ENCODE peak calls at places on chromosomes 16 and 17, in five cellular contexts. One of them, this sample, is unnamed.

GRCh38 chr16:77692612-77693011 is 29.7 kb upstream of the NUDT7 start:
- DNase-seq in cardiac muscle cell: no peak
- DNase-seq in upper lobe of right lung: no peak
- DNase-seq in endodermal cell: no peak
- DNase-seq in esophagus squamous epithelium: no peak
- DNase-seq in this sample: no peak

GRCh38 chr17:19322861-19323260 is 39.7 kb downstream of the B9D1 start:
- DNase-seq in cardiac muscle cell: no peak
- DNase-seq in upper lobe of right lung: no peak
- DNase-seq in endodermal cell: peak
- DNase-seq in esophagus squamous epithelium: no peak
- DNase-seq in this sample: no peak

GRCh38 chr17:32899240-32900013 is 22.5 kb upstream of the MYO1D start:
- DNase-seq in cardiac muscle cell: no peak
- DNase-seq in upper lobe of right lung: no peak
- DNase-seq in endodermal cell: no peak
- DNase-seq in esophagus squamous epithelium: no peak
- DNase-seq in this sample: no peak

GRCh38 chr17:43784628-43785101 is 4.4 kb downstream of the CFAP97D1 start:
- DNase-seq in cardiac muscle cell: peak
- DNase-seq in upper lobe of right lung: no peak
- DNase-seq in endodermal cell: no peak
- DNase-seq in esophagus squamous epithelium: no peak
- DNase-seq in this sample: no peak

GRCh38 chr17:200604-200985 is 19.1 kb upstream of the DOC2B start:
- DNase-seq in cardiac muscle cell: no peak
- DNase-seq in upper lobe of right lung: no peak
- DNase-seq in endodermal cell: no peak
- DNase-seq in esophagus squamous epithelium: no peak
- DNase-seq in this sample: no peak

GRCh38 chr17:54157542-54157941 is 334.8 kb downstream of the KIF2B start:
- DNase-seq in cardiac muscle cell: no peak
- DNase-seq in upper lobe of right lung: no peak
- DNase-seq in endodermal cell: no peak
- DNase-seq in esophagus squamous epithelium: no peak
- DNase-seq in this sample: no peak

GRCh38 chr17:14019186-14019956 is 49.9 kb upstream of the COX10 start:
- DNase-seq in cardiac muscle cell: peak
- DNase-seq in upper lobe of right lung: no peak
- DNase-seq in endodermal cell: no peak
- DNase-seq in esophagus squamous epithelium: no peak
- DNase-seq in this sample: no peak

GRCh38 chr17:47989700-47990099 is 18.8 kb downstream of the CDK5RAP3 start:
- DNase-seq in cardiac muscle cell: no peak
- DNase-seq in upper lobe of right lung: no peak
- DNase-seq in endodermal cell: no peak
- DNase-seq in esophagus squamous epithelium: no peak
- DNase-seq in this sample: no peak

GRCh38 chr17:57113656-57114055 is 28.6 kb downstream of the AKAP1 start:
- DNase-seq in cardiac muscle cell: no peak
- DNase-seq in upper lobe of right lung: no peak
- DNase-seq in endodermal cell: no peak
- DNase-seq in esophagus squamous epithelium: no peak
- DNase-seq in this sample: no peak

GRCh38 chr17:45584092-45585036 is 93.8 kb upstream of the PLEKHM1 start:
- DNase-seq in cardiac muscle cell: peak
- DNase-seq in upper lobe of right lung: peak
- DNase-seq in endodermal cell: peak
- DNase-seq in esophagus squamous epithelium: no peak
- DNase-seq in this sample: peak

GRCh38 chr16:31148281-31148728 is 1.6 kb downstream of the PRSS36 start:
- DNase-seq in cardiac muscle cell: no peak
- DNase-seq in upper lobe of right lung: peak
- DNase-seq in endodermal cell: peak
- DNase-seq in esophagus squamous epithelium: no peak
- DNase-seq in this sample: no peak

GRCh38 chr17:1744551-1745512 is 2.2 kb downstream of the SERPINF2 start:
- DNase-seq in cardiac muscle cell: no peak
- DNase-seq in upper lobe of right lung: no peak
- DNase-seq in endodermal cell: no peak
- DNase-seq in esophagus squamous epithelium: no peak
- DNase-seq in this sample: no peak

GRCh38 chr16:87648236-87648635 is 45.9 kb downstream of the JPH3 start:
- DNase-seq in cardiac muscle cell: peak
- DNase-seq in upper lobe of right lung: no peak
- DNase-seq in endodermal cell: no peak
- DNase-seq in esophagus squamous epithelium: no peak
- DNase-seq in this sample: no peak

GRCh38 chr16:55955439-55955838 is 80.3 kb upstream of the CES5A start:
- DNase-seq in cardiac muscle cell: no peak
- DNase-seq in upper lobe of right lung: no peak
- DNase-seq in endodermal cell: no peak
- DNase-seq in esophagus squamous epithelium: no peak
- DNase-seq in this sample: no peak

GRCh38 chr17:79810138-79811027 is 13.5 kb upstream of the CBX8 start:
- DNase-seq in cardiac muscle cell: peak
- DNase-seq in upper lobe of right lung: no peak
- DNase-seq in endodermal cell: peak
- DNase-seq in esophagus squamous epithelium: no peak
- DNase-seq in this sample: peak

GRCh38 chr16:52545544-52546262 is 1.2 kb downstream of the TOX3 start:
- DNase-seq in cardiac muscle cell: no peak
- DNase-seq in upper lobe of right lung: no peak
- DNase-seq in endodermal cell: peak
- DNase-seq in esophagus squamous epithelium: no peak
- DNase-seq in this sample: no peak

GRCh38 chr17:77869665-77870132 is 88.8 kb upstream of the TNRC6C start:
- DNase-seq in cardiac muscle cell: no peak
- DNase-seq in upper lobe of right lung: peak
- DNase-seq in endodermal cell: no peak
- DNase-seq in esophagus squamous epithelium: no peak
- DNase-seq in this sample: no peak

GRCh38 chr17:50214986-50215730 is 13.7 kb upstream of the COL1A1 start:
- DNase-seq in cardiac muscle cell: peak
- DNase-seq in upper lobe of right lung: no peak
- DNase-seq in endodermal cell: no peak
- DNase-seq in esophagus squamous epithelium: no peak
- DNase-seq in this sample: no peak

GRCh38 chr16:55433030-55433429 is 46.0 kb upstream of the MMP2 start:
- DNase-seq in cardiac muscle cell: no peak
- DNase-seq in upper lobe of right lung: no peak
- DNase-seq in endodermal cell: no peak
- DNase-seq in esophagus squamous epithelium: no peak
- DNase-seq in this sample: no peak

GRCh38 chr17:40309031-40309937 is at the start of gene RARA:
- DNase-seq in cardiac muscle cell: peak
- DNase-seq in upper lobe of right lung: peak
- DNase-seq in endodermal cell: peak
- DNase-seq in esophagus squamous epithelium: no peak
- DNase-seq in this sample: no peak

GRCh38 chr16:17434006-17434405 is 36.8 kb downstream of the XYLT1 start:
- DNase-seq in cardiac muscle cell: peak
- DNase-seq in upper lobe of right lung: no peak
- DNase-seq in endodermal cell: no peak
- DNase-seq in esophagus squamous epithelium: no peak
- DNase-seq in this sample: no peak

GRCh38 chr17:42761638-42762037 is 611 bp downstream of the RAMP2 start:
- DNase-seq in cardiac muscle cell: no peak
- DNase-seq in upper lobe of right lung: no peak
- DNase-seq in endodermal cell: peak
- DNase-seq in esophagus squamous epithelium: no peak
- DNase-seq in this sample: no peak

GRCh38 chr17:40307001-40307690 is 1.8 kb upstream of the RARA start:
- DNase-seq in cardiac muscle cell: peak
- DNase-seq in upper lobe of right lung: no peak
- DNase-seq in endodermal cell: peak
- DNase-seq in esophagus squamous epithelium: no peak
- DNase-seq in this sample: no peak

GRCh38 chr16:9949396-9949795 is 232.8 kb downstream of the GRIN2A start:
- DNase-seq in cardiac muscle cell: no peak
- DNase-seq in upper lobe of right lung: no peak
- DNase-seq in endodermal cell: no peak
- DNase-seq in esophagus squamous epithelium: no peak
- DNase-seq in this sample: no peak

GRCh38 chr16:9954181-9954580 is 228.0 kb downstream of the GRIN2A start:
- DNase-seq in cardiac muscle cell: no peak
- DNase-seq in upper lobe of right lung: no peak
- DNase-seq in endodermal cell: no peak
- DNase-seq in esophagus squamous epithelium: no peak
- DNase-seq in this sample: no peak

GRCh38 chr16:9943121-9943520 is 239.1 kb downstream of the GRIN2A start:
- DNase-seq in cardiac muscle cell: no peak
- DNase-seq in upper lobe of right lung: no peak
- DNase-seq in endodermal cell: no peak
- DNase-seq in esophagus squamous epithelium: no peak
- DNase-seq in this sample: no peak

GRCh38 chr16:9946022-9946720 is 236.1 kb downstream of the GRIN2A start:
- DNase-seq in cardiac muscle cell: no peak
- DNase-seq in upper lobe of right lung: no peak
- DNase-seq in endodermal cell: peak
- DNase-seq in esophagus squamous epithelium: no peak
- DNase-seq in this sample: no peak

DNA sequence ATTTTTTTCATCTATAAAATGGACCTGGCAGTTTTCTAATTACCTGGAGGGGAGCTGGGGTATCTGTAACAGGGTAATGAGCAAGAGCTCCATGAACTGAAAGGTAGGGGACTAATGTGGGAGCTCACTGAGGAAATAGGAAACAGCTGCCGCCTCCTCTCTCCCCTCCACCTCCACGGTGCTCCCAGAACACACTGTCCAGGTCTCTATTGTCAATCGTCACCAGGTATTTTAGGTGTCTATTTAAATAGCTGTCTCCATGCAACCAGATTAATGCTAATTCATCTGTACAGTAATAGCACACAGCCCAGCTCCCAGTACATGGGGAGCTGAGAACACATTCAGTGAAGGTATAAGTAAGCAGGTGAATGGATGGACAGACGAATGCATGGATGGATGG is 233.3 kb downstream of the GRIN2A start:
- DNase-seq in cardiac muscle cell: no peak
- DNase-seq in upper lobe of right lung: no peak
- DNase-seq in endodermal cell: no peak
- DNase-seq in esophagus squamous epithelium: no peak
- DNase-seq in this sample: no peak
- H3K4me3 ChIP-seq in cardiac muscle cell: no peak
- H3K4me3 ChIP-seq in upper lobe of right lung: no peak
- H3K4me3 ChIP-seq in endodermal cell: no peak
- H3K4me3 ChIP-seq in esophagus squamous epithelium: no peak
- H3K4me3 ChIP-seq in this sample: no peak

GRCh38 chr16:60717808-60718207 is 1318.4 kb downstream of the CDH8 start:
- DNase-seq in cardiac muscle cell: no peak
- DNase-seq in upper lobe of right lung: no peak
- DNase-seq in endodermal cell: no peak
- DNase-seq in esophagus squamous epithelium: no peak
- DNase-seq in this sample: no peak
- H3K27ac ChIP-seq in cardiac muscle cell: no peak
- H3K27ac ChIP-seq in upper lobe of right lung: no peak
- H3K27ac ChIP-seq in endodermal cell: no peak
- H3K27ac ChIP-seq in esophagus squamous epithelium: no peak
- H3K27ac ChIP-seq in this sample: no peak

GRCh38 chr17:37389160-37389559 is 13.4 kb downstream of the C17orf78 start:
- DNase-seq in cardiac muscle cell: no peak
- DNase-seq in upper lobe of right lung: no peak
- DNase-seq in endodermal cell: no peak
- DNase-seq in esophagus squamous epithelium: no peak
- DNase-seq in this sample: no peak

GRCh38 chr17:37391146-37391545 is 15.4 kb downstream of the C17orf78 start:
- DNase-seq in cardiac muscle cell: no peak
- DNase-seq in upper lobe of right lung: no peak
- DNase-seq in endodermal cell: no peak
- DNase-seq in esophagus squamous epithelium: no peak
- DNase-seq in this sample: no peak

GRCh38 chr17:37388266-37388665 is 12.5 kb downstream of the C17orf78 start:
- DNase-seq in cardiac muscle cell: no peak
- DNase-seq in upper lobe of right lung: no peak
- DNase-seq in endodermal cell: no peak
- DNase-seq in esophagus squamous epithelium: no peak
- DNase-seq in this sample: no peak

GRCh38 chr17:37393352-37393751 is 13.3 kb downstream of the ACACA start:
- DNase-seq in cardiac muscle cell: no peak
- DNase-seq in upper lobe of right lung: no peak
- DNase-seq in endodermal cell: no peak
- DNase-seq in esophagus squamous epithelium: no peak
- DNase-seq in this sample: no peak

GRCh38 chr17:37392024-37392590 is 14.5 kb downstream of the ACACA start:
- DNase-seq in cardiac muscle cell: peak
- DNase-seq in upper lobe of right lung: no peak
- DNase-seq in endodermal cell: no peak
- DNase-seq in esophagus squamous epithelium: no peak
- DNase-seq in this sample: no peak
- H3K4me3 ChIP-seq in cardiac muscle cell: no peak
- H3K4me3 ChIP-seq in upper lobe of right lung: no peak
- H3K4me3 ChIP-seq in endodermal cell: no peak
- H3K4me3 ChIP-seq in esophagus squamous epithelium: no peak
- H3K4me3 ChIP-seq in this sample: no peak

DNA sequence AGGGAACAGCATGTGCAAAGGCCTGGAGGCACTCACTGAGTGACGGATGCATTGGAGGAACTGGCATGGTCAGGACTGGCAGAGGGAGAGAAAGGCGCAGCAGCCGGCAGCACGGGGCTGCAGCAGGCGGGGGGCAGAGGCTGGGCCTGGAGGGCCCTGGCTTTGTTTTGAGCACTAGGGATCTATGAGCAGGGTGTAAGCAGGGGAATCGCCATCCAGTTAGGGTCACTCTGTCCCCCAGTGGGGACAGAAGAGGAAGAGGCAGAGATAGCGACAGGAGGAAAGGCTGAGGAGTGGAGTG is 14.2 kb downstream of the HSD11B2 start:
- DNase-seq in cardiac muscle cell: no peak
- DNase-seq in upper lobe of right lung: no peak
- DNase-seq in endodermal cell: no peak
- DNase-seq in esophagus squamous epithelium: no peak
- DNase-seq in this sample: no peak
- H3K27ac ChIP-seq in cardiac muscle cell: no peak
- H3K27ac ChIP-seq in upper lobe of right lung: no peak
- H3K27ac ChIP-seq in endodermal cell: no peak
- H3K27ac ChIP-seq in esophagus squamous epithelium: no peak
- H3K27ac ChIP-seq in this sample: no peak

GRCh38 chr16:560221-560700 is at the start of gene PRR35:
- DNase-seq in cardiac muscle cell: no peak
- DNase-seq in upper lobe of right lung: no peak
- DNase-seq in endodermal cell: no peak
- DNase-seq in esophagus squamous epithelium: no peak
- DNase-seq in this sample: no peak
- H3K4me3 ChIP-seq in cardiac muscle cell: peak
- H3K4me3 ChIP-seq in upper lobe of right lung: no peak
- H3K4me3 ChIP-seq in endodermal cell: no peak
- H3K4me3 ChIP-seq in esophagus squamous epithelium: peak
- H3K4me3 ChIP-seq in this sample: no peak

GRCh38 chr16:2498085-2498484 is 15.7 kb upstream of the ATP6V0C start:
- DNase-seq in cardiac muscle cell: no peak
- DNase-seq in upper lobe of right lung: no peak
- DNase-seq in endodermal cell: no peak
- DNase-seq in esophagus squamous epithelium: no peak
- DNase-seq in this sample: no peak
- H3K27ac ChIP-seq in cardiac muscle cell: no peak
- H3K27ac ChIP-seq in upper lobe of right lung: peak
- H3K27ac ChIP-seq in endodermal cell: no peak
- H3K27ac ChIP-seq in esophagus squamous epithelium: peak
- H3K27ac ChIP-seq in this sample: no peak

This sample was measured in naive thymus-derived CD4-positive, alpha-beta T cell.